ENCODE peak calls at places on chromosomes 1 and 21, in nine cellular contexts. L, H, X, V, B, U, T, W and A are unnamed samples. For H3K27me3, the result is how much of the 10 kb centered on the place peaks cover.

GRCh38 chr1:6097117-6097595 is 51.5 kb downstream of the KCNAB2 start:
- DNase-seq in U (peak), W (no peak), L (no peak), H (no peak), V (no peak), B (no peak), T (peak), X (no peak), A (no peak)

GRCh38 chr1:8094481-8095241 is 68.6 kb upstream of the ERRFI1 start:
- DNase-seq in H (no peak), B (peak), X (peak), L (no peak), U (no peak), T (no peak), V (peak), W (no peak), A (no peak)

GRCh38 chr1:22821027-22821426 is 110.4 kb downstream of the EPHB2 start:
- DNase-seq in B (no peak), W (no peak), V (no peak), U (no peak), T (no peak), X (peak), H (no peak), L (no peak), A (no peak)

GRCh38 chr1:193634470-193634869 is 448.1 kb upstream of the B3GALT2 start:
- DNase-seq in W (no peak), T (no peak), U (no peak), V (no peak), B (no peak), H (no peak), X (no peak), L (no peak), A (no peak)

GRCh38 chr1:8660455-8660854 is 157.0 kb downstream of the RERE start:
- DNase-seq in B (peak), U (no peak), H (no peak), L (peak), X (peak), W (no peak), V (peak), T (no peak), A (peak)

GRCh38 chr21:16169102-16169511 is 439.3 kb downstream of the USP25 start:
- DNase-seq in U (no peak), V (no peak), B (peak), L (no peak), T (no peak), X (no peak), W (no peak), H (no peak), A (no peak)

GRCh38 chr1:166840309-166841302 is 1.3 kb downstream of the POGK start:
- DNase-seq in V (peak), U (no peak), T (no peak), H (peak), L (no peak), B (no peak), W (no peak), X (peak), A (peak)

GRCh38 chr1:41664861-41665640 is 180.6 kb upstream of the EDN2 start:
- DNase-seq in X (peak), B (peak), U (no peak), W (no peak), H (peak), T (no peak), L (no peak), V (peak), A (no peak)

GRCh38 chr1:205162301-205162700 is 40.5 kb upstream of the RBBP5 start:
- DNase-seq in X (no peak), H (no peak), B (no peak), T (no peak), W (no peak), V (no peak), L (no peak), U (no peak), A (no peak)

GRCh38 chr1:76547916-76548315 is 319.4 kb upstream of the ST6GALNAC5 start:
- DNase-seq in L (no peak), V (no peak), W (no peak), U (no peak), X (no peak), T (no peak), B (no peak), H (peak), A (no peak)
- TF ChIP-seq CTCF in L (no peak), V (no peak), W (no peak), U (no peak), X (no peak), T (no peak), B (no peak), H (no peak), A (no peak)

DNA sequence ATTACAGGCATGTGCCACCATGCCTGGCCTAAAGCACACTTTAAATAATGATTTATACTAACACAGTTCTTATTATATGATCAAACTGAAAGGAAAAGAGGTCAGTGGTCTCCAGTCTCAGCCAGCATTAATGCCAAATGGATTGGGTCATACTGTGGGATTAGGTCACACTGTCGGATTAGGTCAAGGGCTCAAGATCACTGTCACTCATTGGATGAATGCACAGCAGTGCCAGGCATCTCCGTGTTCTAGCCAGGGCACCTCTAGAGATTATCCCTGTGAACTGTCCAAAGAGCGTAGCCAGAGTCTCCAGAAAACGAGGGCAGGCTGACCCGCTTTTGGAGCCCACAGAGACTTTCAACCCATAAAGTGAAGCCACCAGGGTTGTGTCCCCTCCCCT is 70.9 kb downstream of the KCNN3 start:
- DNase-seq in W (no peak), B (no peak), U (no peak), H (no peak), X (no peak), V (no peak), T (no peak), L (no peak), A (no peak)
- H3K27me3 ChIP-seq in W (under half), B (under half), U (under half), H (under half), X (under half), V (under half), T (under half), L (under half), A (under half)

DNA sequence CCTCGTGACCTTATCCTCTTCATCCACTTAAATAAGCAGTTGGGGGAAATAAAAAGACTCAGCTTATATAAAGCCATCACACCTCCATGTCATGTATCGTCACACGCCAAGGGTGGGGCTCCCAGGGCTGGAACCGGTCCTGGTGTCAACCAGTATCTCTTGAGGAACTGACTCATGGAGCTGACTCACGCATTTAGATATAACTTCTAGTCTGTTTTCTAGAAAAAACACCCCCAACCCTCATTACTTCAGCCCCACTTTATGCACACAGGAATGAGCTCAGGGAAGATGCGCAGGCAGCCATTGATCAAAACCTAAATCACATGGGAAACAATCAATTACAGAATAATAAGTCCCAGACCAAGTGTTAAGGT is 6.9 kb upstream of the IL22RA1 start:
- DNase-seq in X (peak), H (no peak), V (peak), L (no peak), W (peak), U (no peak), T (peak), B (peak), A (no peak)
- H3K4me3 ChIP-seq in X (no peak), H (peak), V (peak), L (no peak), W (no peak), U (no peak), T (peak), B (no peak), A (no peak)

GRCh38 chr21:35648512-35648911 is 411.8 kb downstream of the SETD4 start:
- DNase-seq in B (no peak), H (no peak), V (no peak), T (no peak), L (no peak), U (no peak), X (no peak), W (no peak), A (no peak)
- TF ChIP-seq CTCF in B (no peak), H (no peak), V (no peak), T (peak), L (no peak), U (no peak), X (no peak), W (no peak), A (no peak)